ENCODE peak calls at places on chromosomes 2 and 18, in six cellular contexts. L, U, Y, N, I and D are unnamed samples.

GRCh38 chr2:31413025-31413424 is 1.5 kb downstream of the XDH start:
- DNase-seq in L (no peak), U (no peak), Y (no peak), N (no peak), I (no peak), D (no peak)

GRCh38 chr18:22345733-22346132 is 72.0 kb downstream of the CTAGE1 start:
- DNase-seq in L (no peak), U (no peak), Y (no peak), N (no peak), I (peak), D (no peak)

GRCh38 chr2:158999458-158999857 is 31.0 kb downstream of the TANC1 start:
- DNase-seq in L (no peak), U (no peak), Y (no peak), N (no peak), I (no peak), D (no peak)

GRCh38 chr2:13046557-13047165 is 329.9 kb downstream of the TRIB2 start:
- DNase-seq in L (no peak), U (no peak), Y (peak), N (no peak), I (no peak), D (no peak)

GRCh38 chr2:28582595-28582994 is 86.7 kb downstream of the PLB1 start:
- DNase-seq in L (no peak), U (no peak), Y (no peak), N (no peak), I (no peak), D (no peak)

GRCh38 chr2:186995092-186995491 is 146.1 kb upstream of the ZSWIM2 start:
- DNase-seq in L (no peak), U (no peak), Y (peak), N (no peak), I (no peak), D (no peak)

GRCh38 chr2:117693166-117693565 is 121.3 kb upstream of the DDX18 start:
- DNase-seq in L (no peak), U (no peak), Y (no peak), N (no peak), I (no peak), D (no peak)

GRCh38 chr18:26051845-26052244 is 38.6 kb downstream of the SS18 start:
- DNase-seq in L (no peak), U (no peak), Y (no peak), N (no peak), I (no peak), D (no peak)

GRCh38 chr18:45253973-45254372 is 361.3 kb upstream of the SLC14A2 start:
- DNase-seq in L (no peak), U (no peak), Y (no peak), N (no peak), I (no peak), D (no peak)

GRCh38 chr2:172323256-172323655 is 104.1 kb upstream of the ITGA6 start:
- DNase-seq in L (no peak), U (no peak), Y (no peak), N (no peak), I (no peak), D (no peak)

GRCh38 chr2:172672114-172672513 is 63.5 kb upstream of the RAPGEF4 start:
- DNase-seq in L (no peak), U (no peak), Y (no peak), N (no peak), I (no peak), D (no peak)

GRCh38 chr18:79383388-79384056 is 12.2 kb upstream of the NFATC1 start:
- DNase-seq in L (no peak), U (no peak), Y (no peak), N (peak), I (no peak), D (no peak)

GRCh38 chr2:140718999-140719398 is 1411.8 kb downstream of the LRP1B start:
- DNase-seq in L (no peak), U (no peak), Y (no peak), N (no peak), I (no peak), D (no peak)

GRCh38 chr2:228600265-228600664 is 418.8 kb upstream of the SPHKAP start:
- DNase-seq in L (no peak), U (no peak), Y (peak), N (no peak), I (no peak), D (no peak)

GRCh38 chr2:10490806-10491291 is 42.7 kb upstream of the ODC1 start:
- DNase-seq in L (no peak), U (no peak), Y (no peak), N (no peak), I (peak), D (no peak)

GRCh38 chr2:236691799-236692167 is 122.2 kb downstream of the ACKR3 start:
- DNase-seq in L (no peak), U (no peak), Y (no peak), N (peak), I (no peak), D (no peak)

GRCh38 chr18:12589419-12589818 is 68.5 kb downstream of the SPIRE1 start:
- DNase-seq in L (no peak), U (no peak), Y (no peak), N (no peak), I (no peak), D (no peak)

GRCh38 chr2:133158024-133158423 is 410.2 kb downstream of the NCKAP5 start:
- DNase-seq in L (no peak), U (no peak), Y (no peak), N (no peak), I (no peak), D (no peak)

GRCh38 chr2:70920367-70920715 is 15.4 kb upstream of the ATP6V1B1 start:
- DNase-seq in L (no peak), U (no peak), Y (no peak), N (no peak), I (no peak), D (peak)

GRCh38 chr2:195612515-195613495 is 44.2 kb upstream of the SLC39A10 start:
- DNase-seq in L (peak), U (peak), Y (peak), N (no peak), I (no peak), D (no peak)

GRCh38 chr2:56707650-56708049 is 523.9 kb downstream of the CCDC85A start:
- DNase-seq in L (no peak), U (no peak), Y (no peak), N (no peak), I (no peak), D (no peak)

GRCh38 chr2:217469203-217469810 is 533.5 kb downstream of the TNS1 start:
- DNase-seq in L (no peak), U (no peak), Y (no peak), N (no peak), I (no peak), D (no peak)

GRCh38 chr2:217467331-217467730 is 535.5 kb downstream of the TNS1 start:
- DNase-seq in L (no peak), U (no peak), Y (no peak), N (no peak), I (no peak), D (no peak)

GRCh38 chr2:217475101-217475500 is 527.7 kb downstream of the TNS1 start:
- DNase-seq in L (no peak), U (no peak), Y (no peak), N (no peak), I (no peak), D (no peak)

GRCh38 chr2:217468042-217468441 is 534.8 kb downstream of the TNS1 start:
- DNase-seq in L (no peak), U (no peak), Y (no peak), N (no peak), I (no peak), D (no peak)

DNA sequence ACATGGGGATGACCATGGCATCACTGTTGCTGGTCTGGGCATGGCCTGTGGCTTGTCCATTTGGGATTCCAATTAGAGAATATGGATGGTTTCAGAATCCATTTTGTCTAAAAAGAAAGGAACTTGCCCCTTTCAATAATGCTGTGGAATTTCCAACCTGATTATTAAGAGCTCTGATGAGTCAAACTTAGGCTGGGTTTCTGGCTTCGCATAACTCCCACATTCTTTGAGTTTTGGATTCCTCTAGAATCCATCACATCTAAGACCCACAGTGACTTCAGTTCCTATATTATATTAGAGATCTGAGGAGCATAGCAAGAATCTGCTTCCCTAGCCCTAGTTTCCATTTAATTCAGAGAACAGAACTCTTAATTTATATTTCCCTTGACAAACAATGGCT is 531.5 kb downstream of the TNS1 start:
- DNase-seq in L (no peak), U (no peak), Y (no peak), N (no peak), I (no peak), D (no peak)
- TF ChIP-seq CTCF in L (no peak), U (no peak), Y (no peak), N (no peak), I (no peak), D (no peak)

DNA sequence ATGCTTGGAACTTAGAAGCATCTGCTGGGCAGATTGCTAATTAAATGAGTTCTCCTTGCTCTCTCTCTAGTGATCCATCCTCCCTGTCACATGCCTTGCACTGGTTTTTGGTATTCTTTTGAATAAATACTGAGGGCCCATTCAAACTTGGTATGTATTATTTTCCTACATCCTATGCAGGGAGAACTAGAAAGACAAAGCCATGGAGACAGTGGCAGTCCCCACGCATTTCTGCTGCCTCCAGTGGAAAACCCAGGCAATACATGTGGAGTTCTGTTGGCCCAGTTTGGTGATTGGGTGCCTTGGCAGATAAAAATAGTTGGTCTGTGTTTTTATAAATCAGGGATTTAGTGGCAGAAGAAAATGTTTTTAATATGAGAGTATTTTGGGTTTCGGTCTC is 68.7 kb downstream of the DIS3L2 start:
- DNase-seq in L (no peak), U (peak), Y (no peak), N (no peak), I (no peak), D (no peak)
- TF ChIP-seq CTCF in L (peak), U (no peak), Y (peak), N (peak), I (no peak), D (peak)

GRCh38 chr2:233096006-233096405 is 35.9 kb downstream of the INPP5D start:
- DNase-seq in L (no peak), U (no peak), Y (no peak), N (no peak), I (no peak), D (no peak)

GRCh38 chr2:233094614-233095013 is 34.5 kb downstream of the INPP5D start:
- DNase-seq in L (no peak), U (no peak), Y (no peak), N (no peak), I (no peak), D (no peak)

GRCh38 chr2:233100192-233100998 is 40.3 kb downstream of the INPP5D start:
- DNase-seq in L (no peak), U (no peak), Y (no peak), N (no peak), I (no peak), D (no peak)

GRCh38 chr2:233101826-233102225 is 41.7 kb downstream of the INPP5D start:
- DNase-seq in L (no peak), U (no peak), Y (no peak), N (no peak), I (no peak), D (no peak)

DNA sequence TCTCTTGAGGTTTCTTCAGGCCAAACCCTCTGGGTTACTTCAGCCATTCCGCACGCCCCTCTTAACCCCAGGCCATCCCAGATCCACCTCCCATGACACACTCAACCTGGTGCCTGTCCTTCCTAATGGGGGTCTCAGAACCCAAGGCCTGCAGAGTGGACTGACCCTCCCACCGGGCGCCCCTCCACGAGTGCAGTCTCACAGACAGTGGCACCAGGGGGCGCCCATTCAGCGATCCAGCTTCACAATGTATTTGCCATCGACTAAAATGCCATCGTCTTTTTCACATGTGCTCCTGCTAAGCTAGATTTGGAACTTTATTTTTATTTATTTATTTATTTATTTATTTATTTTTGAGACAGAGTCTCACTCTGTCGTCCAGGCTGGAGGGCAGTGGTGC is 38.5 kb downstream of the INPP5D start:
- DNase-seq in L (no peak), U (peak), Y (no peak), N (no peak), I (no peak), D (no peak)
- TF ChIP-seq CTCF in L (peak), U (peak), Y (peak), N (peak), I (no peak), D (peak)

DNA sequence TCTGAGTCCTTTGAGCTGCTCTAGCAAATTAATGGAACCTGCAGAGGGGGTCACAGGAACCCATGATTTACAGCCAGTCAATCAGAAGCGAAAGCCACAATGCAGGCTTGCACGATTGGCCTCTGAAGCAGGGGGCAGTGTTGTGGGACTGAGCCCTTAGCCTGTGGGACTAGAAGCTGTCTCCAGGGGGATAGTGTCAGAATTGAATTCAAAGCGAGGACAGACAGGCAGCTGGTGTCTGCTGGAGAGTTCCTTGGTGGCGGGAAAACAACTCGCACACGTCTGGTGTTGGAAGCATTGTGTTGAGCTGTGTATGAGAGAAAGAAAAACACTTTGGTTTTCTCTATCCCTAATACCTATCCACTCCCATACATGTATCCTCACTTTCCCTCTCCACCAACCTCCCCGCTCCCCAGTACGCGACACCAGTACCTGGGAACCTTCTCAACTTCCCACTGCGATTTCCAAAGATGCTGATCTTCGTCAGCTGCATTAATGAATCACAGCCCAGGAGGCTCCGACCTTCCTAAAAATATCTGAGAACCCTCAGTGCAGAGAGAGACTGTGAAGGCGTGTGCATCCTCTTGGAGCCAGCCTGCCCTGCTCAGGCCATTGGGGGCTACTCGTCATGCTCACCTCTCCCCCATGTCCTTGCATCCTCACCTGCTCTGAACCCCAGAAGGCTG is 88.2 kb downstream of the HS1BP3 start:
- DNase-seq in L (no peak), U (peak), Y (no peak), N (no peak), I (no peak), D (no peak)
- TF ChIP-seq CTCF in L (peak), U (no peak), Y (peak), N (no peak), I (no peak), D (peak)